ENCODE peak calls at places on chromosomes 1 and 21, in five cellular contexts. One of them, this sample, is unnamed.

GRCh38 chr1:41498391-41498790 is 13.9 kb upstream of the EDN2 start:
- DNase-seq in GM06990: no peak
- DNase-seq in pancreas: no peak
- DNase-seq in effector memory CD4-positive, alpha-beta T cell: no peak
- DNase-seq in breast epithelium: no peak
- DNase-seq in this sample: no peak

GRCh38 chr1:84538599-84538998 is 32.2 kb upstream of the GNG5 start:
- DNase-seq in breast epithelium: no peak
- DNase-seq in effector memory CD4-positive, alpha-beta T cell: no peak
- DNase-seq in pancreas: no peak
- DNase-seq in GM06990: no peak
- DNase-seq in this sample: no peak

GRCh38 chr1:223486366-223486765 is 93.2 kb downstream of the CCDC185 start:
- DNase-seq in breast epithelium: no peak
- DNase-seq in pancreas: no peak
- DNase-seq in GM06990: no peak
- DNase-seq in effector memory CD4-positive, alpha-beta T cell: no peak
- DNase-seq in this sample: no peak

GRCh38 chr1:111666828-111667227 is 47.2 kb downstream of the RAP1A start:
- DNase-seq in breast epithelium: no peak
- DNase-seq in pancreas: no peak
- DNase-seq in effector memory CD4-positive, alpha-beta T cell: no peak
- DNase-seq in GM06990: no peak
- DNase-seq in this sample: no peak

GRCh38 chr21:38377165-38378093 is 120.6 kb downstream of the KCNJ15 start:
- DNase-seq in effector memory CD4-positive, alpha-beta T cell: no peak
- DNase-seq in GM06990: no peak
- DNase-seq in pancreas: no peak
- DNase-seq in breast epithelium: no peak
- DNase-seq in this sample: no peak

GRCh38 chr1:117671781-117672501 is 66.1 kb downstream of the TENT5C start:
- DNase-seq in breast epithelium: no peak
- DNase-seq in pancreas: peak; percentile 74
- DNase-seq in GM06990: no peak
- DNase-seq in effector memory CD4-positive, alpha-beta T cell: no peak
- DNase-seq in this sample: peak; percentile 69

GRCh38 chr1:9035226-9035625 is 9.0 kb upstream of the SLC2A7 start:
- DNase-seq in breast epithelium: no peak
- DNase-seq in pancreas: no peak
- DNase-seq in GM06990: no peak
- DNase-seq in effector memory CD4-positive, alpha-beta T cell: no peak
- DNase-seq in this sample: no peak

GRCh38 chr21:38438476-38438893 is 59.8 kb downstream of the ERG start:
- DNase-seq in pancreas: no peak
- DNase-seq in GM06990: no peak
- DNase-seq in breast epithelium: no peak
- DNase-seq in effector memory CD4-positive, alpha-beta T cell: no peak
- DNase-seq in this sample: peak; percentile 58

GRCh38 chr1:185517808-185518419 is 200.9 kb upstream of the IVNS1ABP start:
- DNase-seq in pancreas: no peak
- DNase-seq in GM06990: no peak
- DNase-seq in effector memory CD4-positive, alpha-beta T cell: no peak
- DNase-seq in breast epithelium: no peak
- DNase-seq in this sample: no peak

GRCh38 chr1:2334883-2335534 is 56.3 kb downstream of the MORN1 start:
- DNase-seq in pancreas: no peak
- DNase-seq in GM06990: no peak
- DNase-seq in breast epithelium: no peak
- DNase-seq in effector memory CD4-positive, alpha-beta T cell: no peak
- DNase-seq in this sample: no peak
- H3K27me3 ChIP-seq in pancreas: no peaks in the 10 kb centered on the region
- H3K27me3 ChIP-seq in GM06990: no peaks in the 10 kb centered on the region
- H3K27me3 ChIP-seq in breast epithelium: no peaks in the 10 kb centered on the region
- H3K27me3 ChIP-seq in effector memory CD4-positive, alpha-beta T cell: no peaks in the 10 kb centered on the region
- H3K27me3 ChIP-seq in this sample: no peaks in the 10 kb centered on the region

DNA sequence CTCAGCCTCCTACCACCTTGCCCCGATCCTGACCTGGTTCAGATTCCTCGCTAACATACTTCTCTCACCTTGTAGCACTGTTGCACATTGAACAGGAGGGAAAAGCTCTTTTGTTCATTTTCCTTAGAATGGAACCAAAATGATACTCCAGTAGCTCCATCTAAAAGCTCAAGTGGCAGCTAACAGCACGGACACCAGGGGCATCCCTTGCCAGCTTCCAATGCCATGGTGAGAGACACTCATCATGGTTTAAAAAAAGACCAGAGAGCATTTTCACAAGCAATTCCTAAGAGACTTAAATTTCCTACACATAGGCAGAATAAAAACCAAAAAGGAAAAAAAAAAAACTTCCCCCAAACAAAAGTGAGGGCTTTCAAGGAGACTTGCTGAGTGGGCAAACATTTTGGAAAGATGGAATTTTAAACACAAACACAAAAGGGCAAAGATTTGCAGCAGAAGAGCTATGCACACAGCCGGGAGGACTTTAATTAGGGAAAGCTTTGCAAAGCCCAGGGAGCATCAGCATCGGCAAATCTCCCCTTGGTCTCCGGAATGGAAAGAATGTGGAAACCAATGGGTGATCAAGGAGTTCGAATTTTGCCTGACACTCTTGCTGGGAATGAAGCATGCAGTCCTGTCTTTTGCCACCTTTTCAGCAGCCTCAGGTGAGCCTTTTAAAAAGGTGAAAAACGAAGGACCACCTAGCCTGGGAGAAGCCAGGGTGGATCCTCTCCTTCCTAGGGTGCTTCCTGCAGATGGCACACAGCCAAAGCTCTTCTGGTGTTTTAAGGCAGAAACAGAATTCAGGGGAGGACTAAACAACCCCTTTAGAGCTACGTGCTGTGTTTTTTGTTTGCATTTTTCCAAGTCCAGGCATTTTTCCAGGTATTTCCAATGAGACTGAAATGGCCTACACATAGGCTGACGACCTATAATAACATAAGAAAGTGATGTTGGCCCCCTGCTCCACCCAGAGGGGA is 84.2 kb downstream of the CAPZB start:
- DNase-seq in effector memory CD4-positive, alpha-beta T cell: no peak
- DNase-seq in GM06990: no peak
- DNase-seq in pancreas: no peak
- DNase-seq in breast epithelium: no peak
- DNase-seq in this sample: no peak
- H3K4me3 ChIP-seq in effector memory CD4-positive, alpha-beta T cell: no peak overlapping the region
- H3K4me3 ChIP-seq in GM06990: no peak overlapping the region
- H3K4me3 ChIP-seq in pancreas: no peak overlapping the region
- H3K4me3 ChIP-seq in breast epithelium: no peak overlapping the region
- H3K4me3 ChIP-seq in this sample: no peak overlapping the region

GRCh38 chr21:42231761-42232160 is 12.8 kb downstream of the ABCG1 start:
- DNase-seq in effector memory CD4-positive, alpha-beta T cell: no peak
- DNase-seq in GM06990: no peak
- DNase-seq in pancreas: peak; percentile 40
- DNase-seq in breast epithelium: no peak
- DNase-seq in this sample: no peak
- H3K27me3 ChIP-seq in effector memory CD4-positive, alpha-beta T cell: no peaks in the 10 kb centered on the region
- H3K27me3 ChIP-seq in GM06990: no peaks in the 10 kb centered on the region
- H3K27me3 ChIP-seq in pancreas: no peaks in the 10 kb centered on the region
- H3K27me3 ChIP-seq in breast epithelium: no peaks in the 10 kb centered on the region
- H3K27me3 ChIP-seq in this sample: no peaks in the 10 kb centered on the region

DNA sequence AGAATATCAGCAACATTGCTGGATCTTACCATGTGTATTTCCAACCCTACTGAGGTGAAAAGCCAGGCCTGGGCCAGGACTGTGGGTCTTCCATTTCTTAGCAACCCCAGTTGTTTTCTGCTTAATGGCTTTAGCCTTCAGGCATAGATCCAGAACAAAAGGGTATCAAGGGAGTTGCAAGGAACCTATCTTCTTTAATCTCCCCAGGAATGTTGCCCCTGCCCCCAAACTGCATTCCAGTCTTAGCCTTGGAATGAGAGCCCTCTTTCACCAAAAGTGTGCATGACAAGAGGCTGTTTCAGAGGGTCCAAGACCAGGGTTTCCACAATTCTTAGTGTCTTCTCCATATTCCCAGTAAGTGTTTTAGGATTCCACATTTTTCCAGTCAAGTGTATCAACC is 87.9 kb upstream of the SOX13 start:
- DNase-seq in GM06990: no peak
- DNase-seq in pancreas: no peak
- DNase-seq in breast epithelium: no peak
- DNase-seq in effector memory CD4-positive, alpha-beta T cell: no peak
- DNase-seq in this sample: no peak
- H3K4me3 ChIP-seq in GM06990: no peak overlapping the region
- H3K4me3 ChIP-seq in pancreas: no peak overlapping the region
- H3K4me3 ChIP-seq in breast epithelium: no peak overlapping the region
- H3K4me3 ChIP-seq in effector memory CD4-positive, alpha-beta T cell: no peak overlapping the region
- H3K4me3 ChIP-seq in this sample: no peak overlapping the region

DNA sequence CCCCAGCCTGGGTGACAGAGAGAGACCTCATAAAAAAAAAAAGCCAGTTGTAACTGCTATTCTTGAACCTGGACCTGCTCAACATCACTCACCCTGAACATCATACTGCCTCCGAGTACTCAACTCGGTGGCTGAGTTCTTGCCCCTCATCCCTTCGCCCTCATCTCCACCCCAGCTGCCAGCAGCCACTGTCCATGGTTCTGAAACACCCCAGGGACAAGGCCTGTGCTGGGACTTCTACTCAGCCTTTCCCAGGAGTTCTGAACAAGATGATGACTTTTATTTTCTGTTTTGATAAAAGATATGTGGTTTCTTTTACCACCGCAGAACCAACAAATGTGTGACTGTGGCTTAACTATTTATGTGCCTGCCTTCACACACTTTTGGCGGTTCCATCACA is 5.3 kb upstream of the DISP3 start:
- DNase-seq in GM06990: no peak
- DNase-seq in pancreas: no peak
- DNase-seq in breast epithelium: no peak
- DNase-seq in effector memory CD4-positive, alpha-beta T cell: no peak
- DNase-seq in this sample: no peak
- H3K27me3 ChIP-seq in GM06990: no peaks in the 10 kb centered on the region
- H3K27me3 ChIP-seq in pancreas: no peaks in the 10 kb centered on the region
- H3K27me3 ChIP-seq in breast epithelium: peaks cover 18% of the 10 kb centered on the region
- H3K27me3 ChIP-seq in effector memory CD4-positive, alpha-beta T cell: no peaks in the 10 kb centered on the region
- H3K27me3 ChIP-seq in this sample: no peaks in the 10 kb centered on the region

DNA sequence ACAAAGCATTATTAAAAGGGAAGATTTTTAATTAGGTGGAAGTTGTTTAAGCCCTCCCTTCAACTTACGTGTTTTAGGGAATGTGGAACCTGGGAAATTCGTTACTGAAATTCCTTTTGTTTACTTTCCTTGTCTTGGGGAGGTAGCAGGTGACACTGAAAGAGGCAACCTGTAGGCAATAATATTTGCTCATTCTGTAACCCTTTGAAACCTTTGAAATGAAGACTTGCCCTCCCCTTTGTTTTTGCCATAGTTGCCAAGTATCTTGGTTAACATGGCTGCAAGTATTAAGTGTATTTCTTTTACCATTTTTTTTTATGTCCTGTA is 1.7 kb downstream of the MRPS6 start:
- DNase-seq in effector memory CD4-positive, alpha-beta T cell: no peak
- DNase-seq in GM06990: no peak
- DNase-seq in breast epithelium: no peak
- DNase-seq in pancreas: no peak
- DNase-seq in this sample: no peak
- H3K4me3 ChIP-seq in effector memory CD4-positive, alpha-beta T cell: no peak overlapping the region
- H3K4me3 ChIP-seq in GM06990: peak overlapping the region; percentile 88
- H3K4me3 ChIP-seq in breast epithelium: peak overlapping the region; percentile 72
- H3K4me3 ChIP-seq in pancreas: no peak overlapping the region
- H3K4me3 ChIP-seq in this sample: peak overlapping the region; percentile 83